ENCODE peak calls at places on chromosomes 2 and 18, in five cellular contexts. One of them, this sample, is unnamed.

GRCh38 chr2:233265899-233266431 is 14.5 kb downstream of the ATG16L1 start:
- DNase-seq in amygdala: no peak
- DNase-seq in fibroblast of mammary gland: no peak
- DNase-seq in stomach: no peak
- DNase-seq in activated CD4-positive, alpha-beta T cell treated with anti-CD3 and anti-CD28 coated beads, Interleukin-2, amount 50 U/mL, for 1 hour: no peak
- DNase-seq in this sample: no peak

GRCh38 chr2:142180820-142181533 is 50.2 kb upstream of the LRP1B start:
- DNase-seq in activated CD4-positive, alpha-beta T cell treated with anti-CD3 and anti-CD28 coated beads, Interleukin-2, amount 50 U/mL, for 1 hour: no peak
- DNase-seq in fibroblast of mammary gland: peak; percentile 11
- DNase-seq in stomach: no peak
- DNase-seq in amygdala: no peak
- DNase-seq in this sample: no peak

GRCh38 chr2:28359222-28360065 is 33.2 kb upstream of the FOSL2 start:
- DNase-seq in amygdala: no peak
- DNase-seq in stomach: peak; percentile 84
- DNase-seq in activated CD4-positive, alpha-beta T cell treated with anti-CD3 and anti-CD28 coated beads, Interleukin-2, amount 50 U/mL, for 1 hour: peak; percentile 76
- DNase-seq in fibroblast of mammary gland: no peak
- DNase-seq in this sample: peak; percentile 73

GRCh38 chr18:5966514-5966913 is 71.2 kb upstream of the TMEM200C start:
- DNase-seq in amygdala: no peak
- DNase-seq in fibroblast of mammary gland: peak; percentile 36
- DNase-seq in stomach: no peak
- DNase-seq in activated CD4-positive, alpha-beta T cell treated with anti-CD3 and anti-CD28 coated beads, Interleukin-2, amount 50 U/mL, for 1 hour: no peak
- DNase-seq in this sample: peak; percentile 64

GRCh38 chr2:188835821-188836220 is 138.4 kb upstream of the COL3A1 start:
- DNase-seq in activated CD4-positive, alpha-beta T cell treated with anti-CD3 and anti-CD28 coated beads, Interleukin-2, amount 50 U/mL, for 1 hour: no peak
- DNase-seq in stomach: no peak
- DNase-seq in amygdala: no peak
- DNase-seq in fibroblast of mammary gland: no peak
- DNase-seq in this sample: no peak

GRCh38 chr2:150663143-150663542 is 175.7 kb upstream of the RND3 start:
- DNase-seq in activated CD4-positive, alpha-beta T cell treated with anti-CD3 and anti-CD28 coated beads, Interleukin-2, amount 50 U/mL, for 1 hour: no peak
- DNase-seq in fibroblast of mammary gland: peak; percentile 92
- DNase-seq in amygdala: no peak
- DNase-seq in stomach: no peak
- DNase-seq in this sample: no peak

GRCh38 chr2:165687376-165687775 is 106.7 kb downstream of the GALNT3 start:
- DNase-seq in amygdala: no peak
- DNase-seq in activated CD4-positive, alpha-beta T cell treated with anti-CD3 and anti-CD28 coated beads, Interleukin-2, amount 50 U/mL, for 1 hour: no peak
- DNase-seq in stomach: no peak
- DNase-seq in fibroblast of mammary gland: no peak
- DNase-seq in this sample: no peak

GRCh38 chr2:121386102-121386501 is 101.1 kb upstream of the TFCP2L1 start:
- DNase-seq in activated CD4-positive, alpha-beta T cell treated with anti-CD3 and anti-CD28 coated beads, Interleukin-2, amount 50 U/mL, for 1 hour: no peak
- DNase-seq in fibroblast of mammary gland: no peak
- DNase-seq in stomach: no peak
- DNase-seq in amygdala: no peak
- DNase-seq in this sample: no peak

GRCh38 chr2:3181416-3182010 is 196.1 kb downstream of the EIPR1 start:
- DNase-seq in stomach: no peak
- DNase-seq in fibroblast of mammary gland: no peak
- DNase-seq in activated CD4-positive, alpha-beta T cell treated with anti-CD3 and anti-CD28 coated beads, Interleukin-2, amount 50 U/mL, for 1 hour: no peak
- DNase-seq in amygdala: no peak
- DNase-seq in this sample: no peak

This sample was measured in transverse colon.